ENCODE peak calls at places on chromosomes 3 and 15, in eight cellular contexts. One of them, this sample, is unnamed.

GRCh38 chr15:56821721-56822425 is 88.6 kb upstream of the ZNF280D start:
- DNase-seq in NCI-H774: peak
- DNase-seq in MM.1S: peak
- DNase-seq in stimulated activated CD4-positive, alpha-beta T cell treated with anti-CD3 and anti-CD28 coated beads, Interleukin-4, amount 100 ng/mL, for 48 hours: peak
- DNase-seq in RWPE1: peak
- DNase-seq in trophoblast cell: peak
- DNase-seq in NCI-H69: peak
- DNase-seq in CD8-positive, alpha-beta memory T cell: peak
- DNase-seq in this sample: no peak

GRCh38 chr15:29135702-29136426 is 133.8 kb downstream of the NSMCE3 start:
- DNase-seq in trophoblast cell: no peak
- DNase-seq in stimulated activated CD4-positive, alpha-beta T cell treated with anti-CD3 and anti-CD28 coated beads, Interleukin-4, amount 100 ng/mL, for 48 hours: no peak
- DNase-seq in NCI-H774: no peak
- DNase-seq in CD8-positive, alpha-beta memory T cell: no peak
- DNase-seq in RWPE1: no peak
- DNase-seq in NCI-H69: no peak
- DNase-seq in MM.1S: no peak
- DNase-seq in this sample: no peak

GRCh38 chr3:120780977-120781376 is 38.4 kb downstream of the GTF2E1 start:
- DNase-seq in NCI-H69: no peak
- DNase-seq in NCI-H774: no peak
- DNase-seq in MM.1S: no peak
- DNase-seq in stimulated activated CD4-positive, alpha-beta T cell treated with anti-CD3 and anti-CD28 coated beads, Interleukin-4, amount 100 ng/mL, for 48 hours: no peak
- DNase-seq in CD8-positive, alpha-beta memory T cell: no peak
- DNase-seq in RWPE1: peak
- DNase-seq in trophoblast cell: peak
- DNase-seq in this sample: no peak

GRCh38 chr3:42829628-42830436 is 20.6 kb downstream of the ACKR2 start:
- DNase-seq in NCI-H774: no peak
- DNase-seq in MM.1S: no peak
- DNase-seq in stimulated activated CD4-positive, alpha-beta T cell treated with anti-CD3 and anti-CD28 coated beads, Interleukin-4, amount 100 ng/mL, for 48 hours: no peak
- DNase-seq in RWPE1: no peak
- DNase-seq in NCI-H69: no peak
- DNase-seq in trophoblast cell: no peak
- DNase-seq in CD8-positive, alpha-beta memory T cell: no peak
- DNase-seq in this sample: no peak

GRCh38 chr3:190031887-190032752 is 88.6 kb downstream of the P3H2 start:
- DNase-seq in NCI-H69: no peak
- DNase-seq in trophoblast cell: no peak
- DNase-seq in stimulated activated CD4-positive, alpha-beta T cell treated with anti-CD3 and anti-CD28 coated beads, Interleukin-4, amount 100 ng/mL, for 48 hours: no peak
- DNase-seq in MM.1S: no peak
- DNase-seq in RWPE1: no peak
- DNase-seq in NCI-H774: no peak
- DNase-seq in CD8-positive, alpha-beta memory T cell: no peak
- DNase-seq in this sample: no peak

GRCh38 chr3:14266361-14266760 is 87.7 kb downstream of the LSM3 start:
- DNase-seq in stimulated activated CD4-positive, alpha-beta T cell treated with anti-CD3 and anti-CD28 coated beads, Interleukin-4, amount 100 ng/mL, for 48 hours: no peak
- DNase-seq in CD8-positive, alpha-beta memory T cell: no peak
- DNase-seq in NCI-H69: no peak
- DNase-seq in NCI-H774: no peak
- DNase-seq in trophoblast cell: peak
- DNase-seq in RWPE1: no peak
- DNase-seq in MM.1S: no peak
- DNase-seq in this sample: no peak

GRCh38 chr15:62940755-62941361 is 101.7 kb upstream of the TPM1 start:
- DNase-seq in CD8-positive, alpha-beta memory T cell: no peak
- DNase-seq in NCI-H774: no peak
- DNase-seq in MM.1S: peak
- DNase-seq in NCI-H69: peak
- DNase-seq in trophoblast cell: peak
- DNase-seq in RWPE1: peak
- DNase-seq in stimulated activated CD4-positive, alpha-beta T cell treated with anti-CD3 and anti-CD28 coated beads, Interleukin-4, amount 100 ng/mL, for 48 hours: peak
- DNase-seq in this sample: no peak

GRCh38 chr3:13088020-13089006 is 15.1 kb upstream of the IQSEC1 start:
- DNase-seq in stimulated activated CD4-positive, alpha-beta T cell treated with anti-CD3 and anti-CD28 coated beads, Interleukin-4, amount 100 ng/mL, for 48 hours: no peak
- DNase-seq in trophoblast cell: peak
- DNase-seq in RWPE1: no peak
- DNase-seq in NCI-H69: peak
- DNase-seq in CD8-positive, alpha-beta memory T cell: no peak
- DNase-seq in NCI-H774: no peak
- DNase-seq in MM.1S: peak
- DNase-seq in this sample: no peak

GRCh38 chr3:162602619-162603018 is 1106.0 kb downstream of the OTOL1 start:
- DNase-seq in RWPE1: no peak
- DNase-seq in stimulated activated CD4-positive, alpha-beta T cell treated with anti-CD3 and anti-CD28 coated beads, Interleukin-4, amount 100 ng/mL, for 48 hours: no peak
- DNase-seq in NCI-H774: no peak
- DNase-seq in MM.1S: no peak
- DNase-seq in NCI-H69: peak
- DNase-seq in trophoblast cell: no peak
- DNase-seq in CD8-positive, alpha-beta memory T cell: no peak
- DNase-seq in this sample: no peak

GRCh38 chr3:84141571-84141970 is 817.2 kb upstream of the CADM2 start:
- DNase-seq in CD8-positive, alpha-beta memory T cell: no peak
- DNase-seq in MM.1S: no peak
- DNase-seq in stimulated activated CD4-positive, alpha-beta T cell treated with anti-CD3 and anti-CD28 coated beads, Interleukin-4, amount 100 ng/mL, for 48 hours: no peak
- DNase-seq in RWPE1: no peak
- DNase-seq in NCI-H774: no peak
- DNase-seq in trophoblast cell: no peak
- DNase-seq in NCI-H69: no peak
- DNase-seq in this sample: no peak

GRCh38 chr15:25611603-25612002 is 172.8 kb upstream of the UBE3A start:
- DNase-seq in NCI-H69: no peak
- DNase-seq in stimulated activated CD4-positive, alpha-beta T cell treated with anti-CD3 and anti-CD28 coated beads, Interleukin-4, amount 100 ng/mL, for 48 hours: no peak
- DNase-seq in RWPE1: no peak
- DNase-seq in MM.1S: no peak
- DNase-seq in CD8-positive, alpha-beta memory T cell: no peak
- DNase-seq in NCI-H774: no peak
- DNase-seq in trophoblast cell: no peak
- DNase-seq in this sample: no peak

GRCh38 chr3:71721721-71722157 is 3.5 kb downstream of the EIF4E3 start:
- DNase-seq in NCI-H69: no peak
- DNase-seq in RWPE1: no peak
- DNase-seq in MM.1S: no peak
- DNase-seq in stimulated activated CD4-positive, alpha-beta T cell treated with anti-CD3 and anti-CD28 coated beads, Interleukin-4, amount 100 ng/mL, for 48 hours: no peak
- DNase-seq in trophoblast cell: no peak
- DNase-seq in CD8-positive, alpha-beta memory T cell: no peak
- DNase-seq in NCI-H774: no peak
- DNase-seq in this sample: no peak

GRCh38 chr3:25910997-25911396 is 121.1 kb downstream of the OXSM start:
- DNase-seq in CD8-positive, alpha-beta memory T cell: no peak
- DNase-seq in trophoblast cell: no peak
- DNase-seq in RWPE1: no peak
- DNase-seq in NCI-H69: peak
- DNase-seq in stimulated activated CD4-positive, alpha-beta T cell treated with anti-CD3 and anti-CD28 coated beads, Interleukin-4, amount 100 ng/mL, for 48 hours: peak
- DNase-seq in MM.1S: peak
- DNase-seq in NCI-H774: no peak
- DNase-seq in this sample: no peak

GRCh38 chr3:13714251-13714916 is 165.5 kb downstream of the FBLN2 start:
- DNase-seq in trophoblast cell: no peak
- DNase-seq in CD8-positive, alpha-beta memory T cell: no peak
- DNase-seq in MM.1S: no peak
- DNase-seq in NCI-H69: no peak
- DNase-seq in RWPE1: no peak
- DNase-seq in stimulated activated CD4-positive, alpha-beta T cell treated with anti-CD3 and anti-CD28 coated beads, Interleukin-4, amount 100 ng/mL, for 48 hours: no peak
- DNase-seq in NCI-H774: no peak
- DNase-seq in this sample: no peak

GRCh38 chr3:162142511-162142910 is 645.9 kb downstream of the OTOL1 start:
- DNase-seq in RWPE1: peak
- DNase-seq in NCI-H774: no peak
- DNase-seq in CD8-positive, alpha-beta memory T cell: no peak
- DNase-seq in MM.1S: no peak
- DNase-seq in stimulated activated CD4-positive, alpha-beta T cell treated with anti-CD3 and anti-CD28 coated beads, Interleukin-4, amount 100 ng/mL, for 48 hours: no peak
- DNase-seq in NCI-H69: no peak
- DNase-seq in trophoblast cell: no peak
- DNase-seq in this sample: no peak

GRCh38 chr3:125188955-125189354 is 23.6 kb downstream of the SLC12A8 start:
- DNase-seq in trophoblast cell: no peak
- DNase-seq in NCI-H69: no peak
- DNase-seq in RWPE1: no peak
- DNase-seq in NCI-H774: no peak
- DNase-seq in stimulated activated CD4-positive, alpha-beta T cell treated with anti-CD3 and anti-CD28 coated beads, Interleukin-4, amount 100 ng/mL, for 48 hours: no peak
- DNase-seq in CD8-positive, alpha-beta memory T cell: no peak
- DNase-seq in MM.1S: no peak
- DNase-seq in this sample: no peak

GRCh38 chr3:51379301-51379700 is 5.8 kb upstream of the MANF start:
- DNase-seq in CD8-positive, alpha-beta memory T cell: no peak
- DNase-seq in stimulated activated CD4-positive, alpha-beta T cell treated with anti-CD3 and anti-CD28 coated beads, Interleukin-4, amount 100 ng/mL, for 48 hours: no peak
- DNase-seq in RWPE1: no peak
- DNase-seq in MM.1S: no peak
- DNase-seq in NCI-H69: peak
- DNase-seq in trophoblast cell: no peak
- DNase-seq in NCI-H774: no peak
- DNase-seq in this sample: no peak

GRCh38 chr15:93052090-93052892 is 36.7 kb downstream of the RGMA start:
- DNase-seq in trophoblast cell: no peak
- DNase-seq in RWPE1: no peak
- DNase-seq in MM.1S: no peak
- DNase-seq in CD8-positive, alpha-beta memory T cell: no peak
- DNase-seq in NCI-H69: peak
- DNase-seq in stimulated activated CD4-positive, alpha-beta T cell treated with anti-CD3 and anti-CD28 coated beads, Interleukin-4, amount 100 ng/mL, for 48 hours: no peak
- DNase-seq in NCI-H774: no peak
- DNase-seq in this sample: no peak

GRCh38 chr15:44620081-44620480 is 43.4 kb downstream of the SPG11 start:
- DNase-seq in NCI-H774: no peak
- DNase-seq in MM.1S: no peak
- DNase-seq in RWPE1: no peak
- DNase-seq in NCI-H69: no peak
- DNase-seq in trophoblast cell: no peak
- DNase-seq in CD8-positive, alpha-beta memory T cell: no peak
- DNase-seq in stimulated activated CD4-positive, alpha-beta T cell treated with anti-CD3 and anti-CD28 coated beads, Interleukin-4, amount 100 ng/mL, for 48 hours: no peak
- DNase-seq in this sample: no peak

GRCh38 chr3:188559069-188559410 is 405.1 kb downstream of the LPP start:
- DNase-seq in CD8-positive, alpha-beta memory T cell: no peak
- DNase-seq in stimulated activated CD4-positive, alpha-beta T cell treated with anti-CD3 and anti-CD28 coated beads, Interleukin-4, amount 100 ng/mL, for 48 hours: no peak
- DNase-seq in NCI-H69: no peak
- DNase-seq in NCI-H774: no peak
- DNase-seq in MM.1S: no peak
- DNase-seq in trophoblast cell: no peak
- DNase-seq in RWPE1: no peak
- DNase-seq in this sample: no peak

GRCh38 chr3:172216267-172216666 is 176.9 kb downstream of the FNDC3B start:
- DNase-seq in stimulated activated CD4-positive, alpha-beta T cell treated with anti-CD3 and anti-CD28 coated beads, Interleukin-4, amount 100 ng/mL, for 48 hours: no peak
- DNase-seq in CD8-positive, alpha-beta memory T cell: no peak
- DNase-seq in MM.1S: no peak
- DNase-seq in RWPE1: no peak
- DNase-seq in NCI-H69: no peak
- DNase-seq in trophoblast cell: no peak
- DNase-seq in NCI-H774: no peak
- DNase-seq in this sample: no peak